ENCODE peak calls at places on chromosomes 7 and 10, in eight cellular contexts. G is lung; B is tibial artery; N is Peyer's patch; X is CD8-positive, alpha-beta T cell; S is psoas muscle; L is left ventricle myocardium inferior; R is OCI-LY7. K is an unnamed sample.

GRCh38 chr10:124624456-124624855 is 119.7 kb downstream of the FAM53B start:
- DNase-seq in L (no peak), X (no peak), S (no peak), B (no peak), G (no peak), R (no peak), N (no peak), K (no peak)

GRCh38 chr10:131929122-131929845 is 28.5 kb downstream of the PPP2R2D start:
- DNase-seq in N (no peak), G (no peak), B (peak; percentile 34), S (no peak), X (no peak), L (no peak), R (no peak), K (peak; percentile 87)

GRCh38 chr10:133309720-133310398 is 1.1 kb downstream of the ZNF511 start:
- DNase-seq in S (no peak), X (no peak), R (no peak), N (peak; percentile 80), G (peak; percentile 53), L (peak; percentile 33), B (no peak), K (no peak)

GRCh38 chr7:17617857-17618651 is 319.6 kb downstream of the AHR start:
- DNase-seq in G (no peak), N (no peak), B (no peak), R (no peak), L (no peak), S (no peak), X (no peak), K (no peak)

GRCh38 chr7:6242561-6242960 is 29.9 kb downstream of the CYTH3 start:
- DNase-seq in R (no peak), N (no peak), X (no peak), S (no peak), L (no peak), B (no peak), G (no peak), K (no peak)

GRCh38 chr7:107998150-107998549 is 4.8 kb downstream of the LAMB1 start:
- DNase-seq in N (no peak), B (no peak), R (no peak), G (no peak), L (no peak), X (no peak), S (no peak), K (no peak)

GRCh38 chr7:28354601-28355062 is 57.7 kb upstream of the CREB5 start:
- DNase-seq in B (no peak), N (no peak), X (no peak), R (no peak), G (no peak), S (no peak), L (no peak), K (no peak)

GRCh38 chr10:119608316-119609155 is 11.8 kb upstream of the TIAL1 start:
- DNase-seq in B (no peak), S (peak; percentile 78), R (peak; percentile 19), G (peak; percentile 39), X (peak; percentile 27), L (peak; percentile 32), N (peak; percentile 55), K (peak; percentile 83)

GRCh38 chr7:15853832-15854470 is 167.5 kb upstream of the MEOX2 start:
- DNase-seq in X (no peak), R (no peak), S (no peak), G (no peak), L (no peak), N (no peak), B (no peak), K (no peak)

GRCh38 chr10:124482401-124482800 is 20.8 kb downstream of the LHPP start:
- DNase-seq in B (no peak), R (no peak), N (no peak), L (no peak), X (no peak), G (no peak), S (peak; percentile 33), K (no peak)

GRCh38 chr7:46775020-46775419 is 806.9 kb downstream of the TNS3 start:
- DNase-seq in B (no peak), R (no peak), X (no peak), S (no peak), N (no peak), L (no peak), G (no peak), K (no peak)

GRCh38 chr7:46774515-46774914 is 807.4 kb downstream of the TNS3 start:
- DNase-seq in G (no peak), R (no peak), L (peak; percentile 48), B (peak; percentile 80), N (no peak), S (peak; percentile 58), X (no peak), K (no peak)

GRCh38 chr7:46772740-46773139 is 809.2 kb downstream of the TNS3 start:
- DNase-seq in N (no peak), S (no peak), R (no peak), L (no peak), B (peak; percentile 68), X (no peak), G (no peak), K (no peak)

GRCh38 chr7:46775776-46776175 is 806.1 kb downstream of the TNS3 start:
- DNase-seq in X (no peak), R (no peak), G (no peak), N (no peak), S (no peak), B (no peak), L (no peak), K (no peak)

GRCh38 chr7:46776790-46777189 is 805.1 kb downstream of the TNS3 start:
- DNase-seq in N (no peak), L (no peak), B (no peak), G (no peak), X (no peak), R (peak; percentile 53), S (no peak), K (no peak)
- TF ChIP-seq CTCF in N (no peak), L (peak; percentile 62), B (peak; percentile 18), G (no peak), X (no peak), R (peak; percentile 80), S (no peak), K (peak; percentile 78)

GRCh38 chr10:102627446-102628293 is 16.6 kb upstream of the TRIM8 start:
- DNase-seq in X (no peak), B (peak; percentile 80), R (no peak), N (no peak), S (peak; percentile 64), G (no peak), L (peak; percentile 49), K (peak; percentile 89)

GRCh38 chr10:102626026-102626686 is 18.1 kb upstream of the TRIM8 start:
- DNase-seq in X (no peak), N (no peak), B (no peak), G (no peak), S (peak; percentile 34), L (no peak), R (no peak), K (peak; percentile 58)

GRCh38 chr10:102624094-102624493 is 20.2 kb upstream of the TRIM8 start:
- DNase-seq in S (no peak), N (no peak), R (no peak), B (no peak), X (no peak), L (peak; percentile 10), G (no peak), K (no peak)

GRCh38 chr10:102627141-102627445 is 17.2 kb upstream of the TRIM8 start:
- DNase-seq in G (no peak), N (no peak), R (no peak), S (peak; percentile 44), B (no peak), L (no peak), X (no peak), K (no peak)

GRCh38 chr10:102624751-102625330 is 19.4 kb upstream of the TRIM8 start:
- DNase-seq in X (no peak), L (peak; percentile 2), N (no peak), G (no peak), B (no peak), S (no peak), R (no peak), K (no peak)
- H3K4me1 ChIP-seq in X (no peaks in the 10 kb centered on the region), L (peaks cover 83% of the 10 kb centered on the region), N (no peaks in the 10 kb centered on the region), G (peaks cover 55% of the 10 kb centered on the region), B (peaks cover 81% of the 10 kb centered on the region), S (peaks cover 63% of the 10 kb centered on the region), R (peaks cover 19% of the 10 kb centered on the region), K (peaks cover 22% of the 10 kb centered on the region)

GRCh38 chr10:73838008-73838567 is 26.7 kb upstream of the NDST2 start:
- DNase-seq in S (no peak), G (no peak), B (no peak), R (no peak), X (no peak), L (no peak), N (no peak), K (no peak)

GRCh38 chr10:73839276-73839966 is 28.0 kb upstream of the NDST2 start:
- DNase-seq in G (no peak), S (no peak), R (no peak), X (no peak), B (no peak), L (no peak), N (peak; percentile 40), K (no peak)

GRCh38 chr10:73837072-73837471 is 25.7 kb upstream of the NDST2 start:
- DNase-seq in B (no peak), L (no peak), R (no peak), X (no peak), S (no peak), G (no peak), N (no peak), K (no peak)

GRCh38 chr10:73840056-73840402 is 28.6 kb upstream of the NDST2 start:
- DNase-seq in L (no peak), G (no peak), B (no peak), R (no peak), S (no peak), N (no peak), X (no peak), K (no peak)

DNA sequence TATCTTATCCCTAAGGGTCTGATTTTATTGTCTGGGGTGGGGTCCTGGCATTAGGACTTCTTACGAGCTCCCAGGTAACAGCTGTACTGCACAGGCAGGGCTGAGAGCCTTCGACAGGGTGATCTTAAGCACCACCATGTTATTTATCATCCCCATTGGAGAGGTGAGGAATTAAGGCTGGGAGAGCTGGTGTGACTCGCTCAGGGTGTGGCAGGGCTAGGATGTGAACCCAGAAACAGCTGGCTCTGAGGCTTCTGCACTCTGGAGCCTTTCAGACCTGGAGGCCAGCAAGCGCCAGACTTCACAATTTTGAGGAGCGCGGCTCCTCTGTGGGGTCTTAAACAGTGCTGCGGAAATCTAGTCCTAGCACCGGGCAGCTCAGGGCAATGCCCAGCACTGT is 27.4 kb upstream of the NDST2 start:
- DNase-seq in L (no peak), X (no peak), S (no peak), R (no peak), B (no peak), G (no peak), N (no peak), K (no peak)
- H3K36me3 ChIP-seq in L (peaks cover 65% of the 10 kb centered on the region), X (peaks cover 28% of the 10 kb centered on the region), S (no peaks in the 10 kb centered on the region), R (peaks cover 21% of the 10 kb centered on the region), B (peaks cover 97% of the 10 kb centered on the region), G (peaks cover 7% of the 10 kb centered on the region), N (no peaks in the 10 kb centered on the region), K (peaks cover 42% of the 10 kb centered on the region)

DNA sequence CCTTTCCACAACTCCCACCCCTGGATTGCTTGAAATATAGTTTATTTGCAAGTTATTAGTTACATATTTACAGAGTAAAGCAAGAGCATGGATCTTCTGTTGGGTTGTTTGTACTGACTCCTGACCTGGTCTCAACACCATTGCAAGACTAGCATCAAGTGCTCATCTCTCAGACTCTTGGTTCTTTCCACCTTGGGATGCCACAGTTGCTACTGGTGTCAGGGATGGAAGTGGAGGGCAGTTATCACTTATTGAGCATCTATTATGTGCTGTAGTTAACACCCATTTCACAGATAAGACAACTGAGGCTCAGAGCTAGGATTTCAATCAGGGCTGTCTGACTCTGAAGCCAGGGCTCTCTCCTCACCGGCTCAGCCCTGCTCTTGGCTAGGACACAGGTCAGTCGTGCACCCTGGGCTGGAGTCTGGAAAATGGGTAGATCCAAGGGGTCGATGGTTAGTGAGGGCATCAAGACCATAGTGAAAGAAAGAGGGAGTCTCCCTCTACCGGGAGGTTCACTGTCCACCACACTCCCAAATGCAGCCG is 614 bp upstream of the ADAMTS14 start:
- DNase-seq in N (no peak), L (no peak), X (no peak), B (no peak), G (no peak), S (no peak), R (no peak), K (no peak)
- TF ChIP-seq CTCF in N (no peak), L (peak; percentile 9), X (no peak), B (no peak), G (no peak), S (no peak), R (no peak), K (peak; percentile 29)

K was measured in endodermal cell.